ENCODE peak calls at places on chromosomes 11 and 22, in seven cellular contexts. E is fibroblast of pulmonary artery, R is RWPE2, H is adrenal gland, I is HTR-8/SVneo, F is globus pallidus, V is naive B cell. D is an unnamed sample.

GRCh38 chr22:42270512-42271190 is at the start of gene TCF20:
- DNase-seq in V (peak), H (peak), F (peak), R (no peak), I (peak), E (peak), D (peak)

GRCh38 chr11:75816561-75817239 is 1.7 kb downstream of the UVRAG start:
- DNase-seq in R (no peak), H (no peak), E (peak), F (no peak), V (no peak), I (no peak), D (peak)

GRCh38 chr11:3161720-3162409 is 3.2 kb downstream of the OSBPL5 start:
- DNase-seq in V (no peak), R (peak), E (no peak), F (peak), I (no peak), H (peak), D (no peak)

GRCh38 chr11:130631119-130631518 is 182.7 kb downstream of the ADAMTS15 start:
- DNase-seq in V (no peak), I (no peak), E (peak), F (no peak), H (no peak), R (no peak), D (no peak)

GRCh38 chr11:123581651-123582399 is 72.6 kb downstream of the SCN3B start:
- DNase-seq in R (no peak), V (no peak), F (no peak), I (no peak), H (no peak), E (no peak), D (no peak)

GRCh38 chr11:60919320-60919719 is 4.9 kb upstream of the TMEM132A start:
- DNase-seq in F (no peak), E (no peak), I (no peak), R (no peak), V (peak), H (no peak), D (no peak)

GRCh38 chr11:63884191-63884590 is 32.8 kb downstream of the RCOR2 start:
- DNase-seq in F (no peak), R (no peak), I (no peak), H (no peak), E (no peak), V (no peak), D (peak)

GRCh38 chr11:11604340-11604992 is 17.3 kb downstream of the GALNT18 start:
- DNase-seq in E (no peak), H (no peak), R (no peak), V (no peak), F (peak), I (no peak), D (no peak)

GRCh38 chr22:21681566-21682370 is 16.0 kb downstream of the PPIL2 start:
- DNase-seq in I (no peak), V (no peak), H (no peak), F (no peak), E (no peak), R (no peak), D (no peak)

GRCh38 chr22:33512961-33513360 is 407.3 kb downstream of the LARGE1 start:
- DNase-seq in V (no peak), I (no peak), R (no peak), F (no peak), E (peak), H (no peak), D (no peak)

GRCh38 chr22:47210112-47210657 is 447.7 kb downstream of the TBC1D22A start:
- DNase-seq in F (no peak), R (no peak), V (no peak), E (no peak), I (no peak), H (no peak), D (no peak)

GRCh38 chr11:113373306-113373705 is 14.3 kb upstream of the ANKK1 start:
- DNase-seq in R (no peak), E (peak), V (no peak), H (peak), F (no peak), I (no peak), D (peak)

GRCh38 chr22:20396639-20397038 is 2.7 kb downstream of the ZNF74 start:
- DNase-seq in V (no peak), H (no peak), F (no peak), E (no peak), I (no peak), R (no peak), D (no peak)

GRCh38 chr11:66417000-66417399 is 3.8 kb upstream of the NPAS4 start:
- DNase-seq in R (no peak), V (no peak), H (no peak), E (no peak), F (no peak), I (no peak), D (no peak)

GRCh38 chr11:112588252-112588668 is 327.6 kb upstream of the PLET1 start:
- DNase-seq in F (peak), V (peak), H (peak), I (peak), R (no peak), E (peak), D (peak)

GRCh38 chr11:71204748-71205664 is 47.4 kb downstream of the SHANK2 start:
- DNase-seq in H (no peak), F (no peak), V (no peak), E (no peak), I (no peak), R (no peak), D (no peak)

GRCh38 chr11:119578466-119579220 is 150.4 kb downstream of the NECTIN1 start:
- DNase-seq in H (no peak), E (no peak), V (no peak), R (no peak), I (no peak), F (no peak), D (peak)

GRCh38 chr22:36218648-36219047 is 17.0 kb upstream of the APOL4 start:
- DNase-seq in I (no peak), E (no peak), V (no peak), H (no peak), F (no peak), R (no peak), D (no peak)

GRCh38 chr11:109978895-109979294 is 114.3 kb upstream of the ZC3H12C start:
- DNase-seq in R (no peak), H (no peak), F (no peak), E (no peak), V (no peak), I (no peak), D (no peak)

GRCh38 chr11:114321621-114322257 is 25.5 kb downstream of the NNMT start:
- DNase-seq in I (no peak), H (no peak), E (peak), V (no peak), F (no peak), R (no peak), D (no peak)

GRCh38 chr11:88689548-88690240 is 352.2 kb upstream of the CTSC start:
- DNase-seq in H (no peak), V (no peak), I (no peak), E (no peak), F (no peak), R (no peak), D (peak)

GRCh38 chr11:35334385-35335090 is 84.8 kb downstream of the SLC1A2 start:
- DNase-seq in R (no peak), I (no peak), V (peak), F (no peak), E (peak), H (no peak), D (peak)

GRCh38 chr11:102117472-102118113 is 7.3 kb downstream of the YAP1 start:
- DNase-seq in V (no peak), F (no peak), R (no peak), E (peak), H (no peak), I (no peak), D (no peak)

GRCh38 chr11:112227002-112227401 is 774 bp downstream of the PTS start:
- DNase-seq in H (no peak), F (peak), E (peak), R (no peak), V (no peak), I (peak), D (no peak)

GRCh38 chr11:65500262-65501004 is 1.6 kb downstream of the MALAT1 start:
- DNase-seq in I (no peak), F (peak), R (no peak), E (peak), V (no peak), H (peak), D (peak)

GRCh38 chr22:36369004-36369921 is 18.5 kb downstream of the MYH9 start:
- DNase-seq in R (no peak), I (no peak), F (no peak), E (no peak), V (no peak), H (no peak), D (peak)

GRCh38 chr11:2929880-2930704 is 872 bp upstream of the PHLDA2 start:
- DNase-seq in R (peak), I (peak), F (no peak), E (no peak), V (peak), H (no peak), D (peak)

GRCh38 chr22:46763051-46763705 is 728 bp downstream of the TBC1D22A start:
- DNase-seq in F (peak), V (peak), R (no peak), I (no peak), E (peak), H (no peak), D (peak)

GRCh38 chr11:64447717-64448598 is 89.0 kb downstream of the RPS6KA4 start:
- DNase-seq in R (no peak), I (no peak), E (peak), F (peak), H (peak), V (peak), D (peak)

GRCh38 chr11:2991477-2992233 is 474 bp downstream of the NAP1L4 start:
- DNase-seq in I (no peak), V (no peak), R (no peak), F (no peak), E (peak), H (peak), D (peak)

GRCh38 chr22:35971418-35972119 is 57.1 kb downstream of the RBFOX2 start:
- DNase-seq in I (peak), V (no peak), R (no peak), H (no peak), E (peak), F (no peak), D (no peak)

GRCh38 chr22:27238935-27239510 is 562.5 kb downstream of the MN1 start:
- DNase-seq in R (peak), E (peak), H (peak), F (no peak), I (peak), V (no peak), D (no peak)

GRCh38 chr22:17257578-17257977 is 38.3 kb upstream of the ADA2 start:
- DNase-seq in F (no peak), I (no peak), V (no peak), H (no peak), E (no peak), R (no peak), D (no peak)

GRCh38 chr11:127103586-127104388 is 103.2 kb upstream of the KIRREL3 start:
- DNase-seq in F (no peak), V (no peak), E (no peak), R (no peak), H (no peak), I (no peak), D (peak)

GRCh38 chr11:118214210-118214914 is 10.4 kb downstream of the JAML start:
- DNase-seq in H (peak), V (peak), F (peak), I (no peak), E (no peak), R (no peak), D (no peak)

GRCh38 chr11:123429336-123429735 is 733 bp upstream of the GRAMD1B start:
- DNase-seq in R (no peak), E (no peak), F (no peak), I (no peak), V (no peak), H (peak), D (no peak)

GRCh38 chr11:116707250-116707649 is 65.5 kb downstream of the BUD13 start:
- DNase-seq in V (no peak), H (no peak), F (no peak), R (peak), E (no peak), I (no peak), D (peak)